ENCODE peak calls at places on chromosome 10, in eight cellular contexts. G, J, X, K, I, A, C and B are unnamed samples.

GRCh38 chr10:18008989-18009388 is 57.3 kb downstream of the SLC39A12 start:
- DNase-seq in G (peak), J (no peak), X (no peak), K (no peak), I (no peak), A (no peak), C (peak), B (no peak)

GRCh38 chr10:117896517-117896916 is 150.2 kb downstream of the RAB11FIP2 start:
- DNase-seq in G (no peak), J (no peak), X (no peak), K (no peak), I (no peak), A (no peak), C (no peak), B (no peak)

GRCh38 chr10:7518693-7519092 is 107.9 kb upstream of the SFMBT2 start:
- DNase-seq in G (no peak), J (no peak), X (no peak), K (no peak), I (no peak), A (no peak), C (no peak), B (no peak)

GRCh38 chr10:119289227-119289925 is 82.0 kb downstream of the GRK5 start:
- DNase-seq in G (no peak), J (no peak), X (no peak), K (no peak), I (no peak), A (no peak), C (no peak), B (no peak)

GRCh38 chr10:99767901-99768300 is 14.5 kb upstream of the ABCC2 start:
- DNase-seq in G (no peak), J (no peak), X (no peak), K (no peak), I (no peak), A (no peak), C (no peak), B (no peak)

GRCh38 chr10:59880019-59880717 is 26.2 kb downstream of the CCDC6 start:
- DNase-seq in G (no peak), J (no peak), X (no peak), K (no peak), I (no peak), A (no peak), C (no peak), B (no peak)

GRCh38 chr10:132397671-132398565 is 918 bp downstream of the PWWP2B start:
- DNase-seq in G (no peak), J (peak), X (peak), K (peak), I (no peak), A (no peak), C (peak), B (no peak)

GRCh38 chr10:70575874-70576802 is 26.4 kb downstream of the PRF1 start:
- DNase-seq in G (peak), J (peak), X (no peak), K (no peak), I (no peak), A (no peak), C (peak), B (no peak)

GRCh38 chr10:132687893-132688579 is 97.9 kb downstream of the NKX6-2 start:
- DNase-seq in G (no peak), J (no peak), X (no peak), K (no peak), I (peak), A (no peak), C (no peak), B (no peak)

GRCh38 chr10:4683838-4684237 is 142.2 kb upstream of the AKR1E2 start:
- DNase-seq in G (no peak), J (peak), X (no peak), K (peak), I (no peak), A (no peak), C (no peak), B (no peak)

GRCh38 chr10:75034131-75034512 is 77.3 kb upstream of the SAMD8 start:
- DNase-seq in G (no peak), J (peak), X (no peak), K (no peak), I (no peak), A (no peak), C (no peak), B (no peak)

GRCh38 chr10:129842031-129842430 is 122.0 kb downstream of the EBF3 start:
- DNase-seq in G (no peak), J (no peak), X (no peak), K (no peak), I (peak), A (no peak), C (no peak), B (no peak)

GRCh38 chr10:94370501-94370900 is 7.8 kb upstream of the NOC3L start:
- DNase-seq in G (no peak), J (no peak), X (no peak), K (no peak), I (no peak), A (no peak), C (no peak), B (no peak)

GRCh38 chr10:126736737-126737136 is 66.2 kb upstream of the C10orf90 start:
- DNase-seq in G (no peak), J (no peak), X (peak), K (no peak), I (no peak), A (no peak), C (no peak), B (no peak)

GRCh38 chr10:93566435-93567276 is at the start of gene FFAR4:
- DNase-seq in G (peak), J (no peak), X (no peak), K (no peak), I (no peak), A (no peak), C (peak), B (no peak)

GRCh38 chr10:54985732-54986131 is 184.7 kb upstream of the PCDH15 start:
- DNase-seq in G (no peak), J (peak), X (no peak), K (no peak), I (no peak), A (no peak), C (no peak), B (no peak)

GRCh38 chr10:98373691-98374090 is 41.3 kb downstream of the PYROXD2 start:
- DNase-seq in G (no peak), J (no peak), X (no peak), K (no peak), I (peak), A (no peak), C (peak), B (no peak)

GRCh38 chr10:98377001-98377400 is 38.0 kb downstream of the PYROXD2 start:
- DNase-seq in G (no peak), J (peak), X (no peak), K (no peak), I (no peak), A (no peak), C (no peak), B (no peak)

GRCh38 chr10:98373260-98373659 is 41.7 kb downstream of the PYROXD2 start:
- DNase-seq in G (no peak), J (no peak), X (no peak), K (no peak), I (no peak), A (no peak), C (no peak), B (no peak)

GRCh38 chr10:98376485-98376884 is 38.5 kb downstream of the PYROXD2 start:
- DNase-seq in G (no peak), J (peak), X (no peak), K (peak), I (no peak), A (no peak), C (peak), B (peak)

DNA sequence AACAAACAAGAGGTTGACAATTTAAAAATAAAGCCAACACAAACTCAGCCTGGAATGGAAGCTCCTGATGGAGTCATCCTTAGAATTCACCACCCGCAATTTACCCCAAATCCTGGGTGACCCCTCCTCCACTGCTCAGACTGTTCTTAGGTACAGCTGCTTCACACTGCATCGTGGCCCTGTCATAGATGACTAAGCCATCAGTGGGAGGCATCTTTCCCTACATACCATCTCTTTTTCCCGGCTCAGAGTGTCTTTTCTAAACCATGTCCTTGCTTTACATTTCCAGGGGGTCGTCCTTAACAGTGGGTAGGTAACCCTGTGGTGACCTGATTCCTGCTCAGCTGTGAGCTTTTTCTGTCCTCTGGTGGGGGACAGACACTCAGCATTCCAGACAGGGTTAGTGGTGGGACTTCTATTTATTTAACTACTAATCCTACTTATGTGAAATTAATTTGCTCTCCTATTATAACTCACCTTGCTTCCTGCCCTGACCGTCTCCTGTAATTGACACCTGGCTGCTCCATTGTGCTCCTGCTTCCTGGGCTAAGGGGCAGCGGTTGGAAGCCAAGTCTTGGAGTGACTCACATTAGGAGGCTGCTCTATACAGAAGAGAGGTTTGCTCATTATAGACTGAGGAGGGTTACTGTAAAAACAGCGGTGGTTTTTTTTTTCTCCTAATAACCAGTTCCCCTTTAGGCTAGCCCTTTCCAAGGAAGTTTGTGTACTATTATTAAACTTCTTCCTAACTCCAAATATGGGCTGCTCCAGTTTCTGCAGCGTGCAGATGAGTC is 40.6 kb downstream of the PYROXD2 start:
- DNase-seq in G (no peak), J (peak), X (peak), K (peak), I (peak), A (no peak), C (peak), B (peak)
- H3K4me3 ChIP-seq in G (no peak), J (no peak), X (no peak), K (no peak), I (no peak), A (no peak), C (no peak), B (no peak)

DNA sequence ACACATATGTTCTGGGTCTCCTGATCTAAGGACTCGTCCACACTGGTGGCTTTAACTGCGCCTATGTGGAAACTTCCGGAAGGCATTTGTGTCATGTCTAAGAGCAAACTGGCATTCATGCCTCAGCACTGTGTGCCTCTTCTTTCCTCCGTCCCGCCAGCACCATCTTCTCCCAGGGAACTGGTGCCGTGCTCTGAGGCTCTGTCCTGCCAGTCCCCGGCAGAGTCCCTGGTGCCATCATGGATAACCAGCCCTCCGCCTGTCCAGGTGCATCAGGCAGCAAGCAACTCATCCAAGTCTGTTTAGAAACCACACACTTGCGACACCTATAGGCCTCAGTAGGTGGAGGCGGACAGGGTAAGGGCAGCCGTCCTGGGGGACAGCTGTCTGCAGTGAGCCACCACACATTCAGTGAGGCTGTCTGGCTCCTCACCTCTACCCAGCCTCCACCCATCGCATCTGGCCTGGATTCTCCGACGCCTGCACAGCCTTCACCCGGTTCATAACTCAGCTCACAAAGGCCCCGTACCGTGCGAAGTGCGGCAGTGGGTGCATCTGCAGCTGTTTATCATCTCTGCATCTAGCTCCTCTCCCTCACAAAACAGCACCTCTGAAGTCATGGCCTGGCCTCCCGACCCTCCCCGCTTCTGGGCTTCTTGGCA is 162.7 kb downstream of the DIP2C start:
- DNase-seq in G (no peak), J (no peak), X (no peak), K (no peak), I (no peak), A (no peak), C (no peak), B (no peak)
- TF ChIP-seq CTCF in G (no peak), J (no peak), X (no peak), K (no peak), I (no peak), A (no peak), C (no peak), B (no peak)

GRCh38 chr10:68595513-68595912 is 35.4 kb downstream of the TET1 start:
- DNase-seq in G (no peak), J (no peak), X (no peak), K (no peak), I (no peak), A (no peak), C (no peak), B (no peak)

GRCh38 chr10:68600041-68600778 is 40.1 kb downstream of the TET1 start:
- DNase-seq in G (peak), J (peak), X (peak), K (peak), I (peak), A (peak), C (peak), B (peak)

GRCh38 chr10:68599754-68600040 is 39.6 kb downstream of the TET1 start:
- DNase-seq in G (no peak), J (no peak), X (no peak), K (no peak), I (no peak), A (no peak), C (no peak), B (no peak)

GRCh38 chr10:68598978-68599753 is 39.0 kb downstream of the TET1 start:
- DNase-seq in G (peak), J (peak), X (peak), K (peak), I (peak), A (no peak), C (peak), B (no peak)

DNA sequence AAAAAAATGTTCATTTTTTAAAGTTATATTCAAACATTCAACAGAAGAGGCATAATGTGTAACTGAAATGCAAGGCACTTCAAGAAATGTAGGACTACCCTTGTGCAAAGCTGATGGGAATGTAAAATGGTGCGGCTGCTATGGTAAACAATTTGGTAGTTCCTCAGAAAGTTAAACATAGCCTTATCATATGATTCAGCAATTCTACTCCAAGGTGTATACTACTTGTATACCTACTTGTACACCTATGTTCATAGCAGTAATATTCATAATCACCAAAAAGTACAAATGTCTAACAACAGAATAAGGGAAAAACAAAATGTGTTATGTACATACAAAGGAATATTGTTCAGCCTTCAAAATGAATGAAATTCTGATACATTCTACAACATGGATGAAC is 37.3 kb downstream of the TET1 start:
- DNase-seq in G (no peak), J (no peak), X (no peak), K (no peak), I (no peak), A (no peak), C (no peak), B (no peak)
- H3K4me3 ChIP-seq in G (no peak), J (no peak), X (no peak), K (no peak), I (no peak), A (no peak), C (no peak), B (no peak)

GRCh38 chr10:37489658-37490003 is 364.2 kb downstream of the ANKRD30A start:
- DNase-seq in G (no peak), J (no peak), X (no peak), K (no peak), I (no peak), A (no peak), C (no peak), B (no peak)

GRCh38 chr10:37490266-37490665 is 364.9 kb downstream of the ANKRD30A start:
- DNase-seq in G (no peak), J (no peak), X (no peak), K (no peak), I (no peak), A (no peak), C (no peak), B (no peak)

GRCh38 chr10:37496061-37496460 is 361.3 kb downstream of the ZNF248 start:
- DNase-seq in G (no peak), J (no peak), X (no peak), K (no peak), I (no peak), A (no peak), C (no peak), B (no peak)

DNA sequence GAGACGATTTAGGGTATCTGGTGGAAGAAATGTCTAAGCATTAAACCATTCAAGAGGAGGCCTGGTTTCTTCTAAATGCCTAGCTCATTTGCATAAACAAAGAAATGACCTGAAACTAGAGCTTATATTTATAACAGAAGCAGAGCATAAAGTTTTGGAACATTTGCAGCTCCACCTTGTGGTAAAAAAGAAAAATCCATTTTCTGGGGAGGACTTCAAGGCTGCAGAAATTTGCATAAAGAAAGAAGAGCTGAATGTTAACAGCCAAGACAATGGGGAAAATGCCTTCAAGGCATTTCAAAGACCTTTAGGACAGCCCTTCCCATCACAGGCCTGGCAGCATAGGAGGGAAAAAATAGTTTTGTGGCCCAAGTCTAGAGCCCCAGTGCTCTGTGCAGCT is 362.0 kb downstream of the ZNF248 start:
- DNase-seq in G (no peak), J (peak), X (no peak), K (no peak), I (no peak), A (no peak), C (no peak), B (no peak)
- TF ChIP-seq CTCF in G (no peak), J (peak), X (no peak), K (no peak), I (no peak), A (no peak), C (no peak), B (peak)

GRCh38 chr10:102649770-102650654 is 5.7 kb downstream of the TRIM8 start:
- DNase-seq in G (no peak), J (no peak), X (no peak), K (no peak), I (no peak), A (no peak), C (no peak), B (no peak)
- H3K4me3 ChIP-seq in G (peak), J (no peak), X (peak), K (peak), I (no peak), A (peak), C (no peak), B (peak)

GRCh38 chr10:61902448-61903183 is 1.1 kb downstream of the ARID5B start:
- DNase-seq in G (peak), J (peak), X (peak), K (peak), I (peak), A (peak), C (peak), B (peak)
- TF ChIP-seq CTCF in G (no peak), J (peak), X (no peak), K (peak), I (no peak), A (no peak), C (peak), B (peak)

GRCh38 chr10:33334839-33335549 is 527 bp upstream of the NRP1 start:
- DNase-seq in G (peak), J (peak), X (peak), K (peak), I (peak), A (no peak), C (peak), B (no peak)

GRCh38 chr10:33334170-33334838 is at the start of gene NRP1:
- DNase-seq in G (peak), J (no peak), X (no peak), K (no peak), I (no peak), A (no peak), C (peak), B (no peak)

GRCh38 chr10:33335800-33336605 is 1.5 kb upstream of the NRP1 start:
- DNase-seq in G (peak), J (no peak), X (peak), K (peak), I (peak), A (no peak), C (peak), B (peak)

GRCh38 chr10:33336606-33337334 is 2.3 kb upstream of the NRP1 start:
- DNase-seq in G (peak), J (no peak), X (no peak), K (no peak), I (peak), A (no peak), C (peak), B (no peak)

DNA sequence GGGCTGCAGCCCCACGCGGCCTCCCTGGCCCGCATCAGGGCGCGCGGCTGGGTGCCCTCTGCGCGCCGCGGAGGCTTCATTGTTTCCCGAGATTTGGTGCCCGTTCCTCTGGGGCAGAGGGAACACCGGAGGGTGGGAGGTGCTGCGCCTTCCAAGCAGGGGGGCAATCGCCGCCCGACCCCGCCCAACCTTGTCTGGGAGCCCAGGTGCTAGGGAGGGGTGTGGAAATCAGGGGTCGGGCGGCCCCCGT is 1.0 kb upstream of the NRP1 start:
- DNase-seq in G (no peak), J (no peak), X (no peak), K (no peak), I (no peak), A (no peak), C (peak), B (no peak)
- H3K4me3 ChIP-seq in G (peak), J (peak), X (peak), K (peak), I (peak), A (peak), C (peak), B (peak)

GRCh38 chr10:77879065-77879464 is 47.5 kb downstream of the DLG5 start:
- DNase-seq in G (no peak), J (no peak), X (no peak), K (no peak), I (no peak), A (no peak), C (no peak), B (no peak)

GRCh38 chr10:77879710-77880109 is 46.8 kb downstream of the DLG5 start:
- DNase-seq in G (no peak), J (no peak), X (no peak), K (no peak), I (no peak), A (no peak), C (no peak), B (no peak)

GRCh38 chr10:77874872-77875271 is 51.7 kb downstream of the DLG5 start:
- DNase-seq in G (no peak), J (no peak), X (no peak), K (no peak), I (no peak), A (no peak), C (no peak), B (no peak)

GRCh38 chr10:77875730-77876129 is 50.8 kb downstream of the DLG5 start:
- DNase-seq in G (no peak), J (no peak), X (no peak), K (no peak), I (no peak), A (no peak), C (no peak), B (no peak)

GRCh38 chr10:77877461-77878344 is 48.9 kb downstream of the DLG5 start:
- DNase-seq in G (peak), J (peak), X (peak), K (peak), I (no peak), A (peak), C (peak), B (no peak)
- TF ChIP-seq CTCF in G (no peak), J (peak), X (no peak), K (no peak), I (no peak), A (no peak), C (no peak), B (no peak)